ENCODE peak calls at places on chromosome 22, in four cellular contexts. E is substantia nigra, X is left ventricle myocardium inferior, F is cardiac muscle cell. C is an unnamed sample.

GRCh38 chr22:24875862-24876506 is 70.0 kb downstream of the SGSM1 start:
- DNase-seq in E (no peak), X (no peak), F (peak), C (no peak)

GRCh38 chr22:24107668-24108067 is 73.6 kb upstream of the SUSD2 start:
- DNase-seq in E (no peak), X (peak), F (peak), C (peak)

GRCh38 chr22:27383896-27384295 is 417.7 kb downstream of the MN1 start:
- DNase-seq in E (no peak), X (no peak), F (no peak), C (no peak)

GRCh38 chr22:28594784-28595324 is 84.8 kb downstream of the TTC28 start:
- DNase-seq in E (no peak), X (no peak), F (peak), C (no peak)

GRCh38 chr22:41596776-41597634 is 7.4 kb upstream of the PMM1 start:
- DNase-seq in E (peak), X (peak), F (peak), C (peak)

GRCh38 chr22:43625242-43625641 is 186.9 kb downstream of the EFCAB6 start:
- DNase-seq in E (no peak), X (no peak), F (no peak), C (no peak)

GRCh38 chr22:27252282-27253049 is 549.1 kb downstream of the MN1 start:
- DNase-seq in E (no peak), X (peak), F (peak), C (no peak)

GRCh38 chr22:22867996-22868715 is 19.5 kb upstream of the IGLL5 start:
- DNase-seq in E (no peak), X (no peak), F (no peak), C (no peak)

DNA sequence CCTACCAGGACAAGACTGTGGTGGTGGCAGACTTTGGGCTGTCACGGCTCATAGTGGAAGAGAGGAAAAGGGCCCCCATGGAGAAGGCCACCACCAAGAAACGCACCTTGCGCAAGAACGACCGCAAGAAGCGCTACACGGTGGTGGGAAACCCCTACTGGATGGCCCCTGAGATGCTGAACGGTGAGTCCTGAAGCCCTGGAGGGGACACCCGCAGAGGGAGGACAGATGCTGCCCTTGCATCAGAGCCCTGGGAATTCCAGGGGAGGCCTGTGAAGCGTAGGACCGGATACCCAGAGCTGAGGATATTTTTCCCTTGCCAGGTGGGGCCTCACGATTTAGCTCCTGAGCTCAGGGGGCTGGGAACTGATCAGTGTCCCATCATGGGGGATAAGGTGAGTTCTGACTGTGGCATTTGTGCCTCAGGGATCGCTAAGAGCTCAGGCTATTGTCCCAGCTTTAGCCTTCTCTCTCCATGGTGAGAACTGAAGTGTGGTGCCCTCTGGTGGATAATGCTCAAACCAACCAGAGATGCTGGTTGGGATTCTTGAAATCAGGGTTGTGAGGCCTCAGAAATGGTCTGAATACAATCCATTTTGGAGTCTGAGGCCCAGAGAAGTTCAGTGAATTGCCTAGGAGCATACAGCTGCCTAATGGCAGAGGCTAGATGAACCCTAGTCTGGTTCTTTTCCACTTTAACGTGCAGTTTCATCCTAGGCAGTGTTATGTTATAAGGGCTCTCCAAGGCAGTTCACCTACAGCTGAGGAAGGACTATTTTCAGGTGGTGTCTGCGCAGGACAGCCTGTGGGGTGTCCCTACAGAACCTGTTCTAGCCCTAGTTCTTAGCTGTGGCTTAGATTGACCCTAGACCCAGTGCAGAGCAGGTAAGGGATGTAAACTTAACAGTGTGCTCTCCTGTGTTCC is 19.5 kb downstream of the PIK3IP1 start:
- DNase-seq in E (no peak), X (no peak), F (peak), C (no peak)
- H3K27ac ChIP-seq in E (peak), X (no peak), F (no peak), C (no peak)

DNA sequence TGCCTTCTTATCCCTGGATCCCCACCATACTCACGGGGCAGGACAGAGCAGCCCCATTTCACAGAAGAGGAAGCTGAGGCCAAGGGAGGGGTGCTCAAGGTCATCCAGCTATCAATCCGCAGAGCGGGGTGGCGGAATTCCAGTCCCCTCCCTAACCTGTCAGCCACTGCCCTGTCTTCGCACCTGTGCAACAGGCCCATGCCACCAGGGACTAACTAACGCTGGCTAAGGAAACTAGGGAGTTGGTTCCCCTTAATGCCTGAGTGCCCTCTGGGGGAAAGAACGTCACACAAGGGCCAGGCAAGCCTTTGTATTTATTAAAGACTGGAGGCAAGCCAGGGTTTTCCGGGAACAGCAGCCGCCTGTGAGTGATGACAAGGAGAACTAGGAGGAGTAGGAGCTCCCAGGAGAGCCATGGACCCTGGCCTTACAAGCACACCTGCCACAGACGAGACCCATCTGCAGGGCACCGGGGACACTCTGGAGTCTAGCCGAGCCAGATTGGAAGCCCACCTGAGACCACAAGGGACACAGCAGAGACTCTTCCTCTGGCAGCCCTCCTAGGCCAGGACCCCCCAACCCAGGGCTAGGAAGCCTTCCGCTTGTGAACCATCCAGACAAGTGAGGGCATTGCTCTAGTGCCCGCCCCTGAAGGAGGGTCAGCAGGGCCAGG is 64.4 kb downstream of the MYH9 start:
- DNase-seq in E (no peak), X (peak), F (peak), C (peak)
- H3K27ac ChIP-seq in E (peak), X (peak), F (peak), C (peak)

GRCh38 chr22:19969141-19969928 is 27.7 kb upstream of the TXNRD2 start:
- DNase-seq in E (no peak), X (no peak), F (no peak), C (no peak)
- H3K27ac ChIP-seq in E (no peak), X (peak), F (no peak), C (peak)

DNA sequence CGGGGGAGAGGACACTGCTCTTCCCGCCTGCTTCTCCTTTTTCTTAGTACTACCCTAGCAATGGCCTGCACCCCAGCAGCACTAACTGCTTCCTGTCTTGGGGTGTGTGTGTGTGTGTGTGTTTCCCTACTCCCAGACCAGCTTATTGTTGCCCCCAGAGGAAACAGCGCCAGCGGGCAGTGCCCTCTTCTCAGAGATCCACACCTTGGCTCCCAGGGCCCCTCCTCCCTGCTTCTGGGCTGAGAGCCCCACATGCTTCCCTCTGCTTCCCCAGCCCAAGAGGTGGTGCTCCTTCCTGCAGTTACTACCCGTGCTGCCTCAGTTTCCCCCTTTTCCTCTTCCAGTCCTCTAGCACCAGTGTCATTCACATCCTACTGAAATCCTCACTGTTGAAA is 5.0 kb downstream of the IFT27 start:
- DNase-seq in E (no peak), X (no peak), F (no peak), C (no peak)
- H3K27ac ChIP-seq in E (no peak), X (no peak), F (no peak), C (no peak)

GRCh38 chr22:49101873-49102272 is 725.8 kb downstream of the BRD1 start:
- DNase-seq in E (no peak), X (no peak), F (no peak), C (no peak)

GRCh38 chr22:49101225-49101624 is 726.4 kb downstream of the BRD1 start:
- DNase-seq in E (no peak), X (no peak), F (no peak), C (no peak)

GRCh38 chr22:49104434-49104833 is 723.2 kb downstream of the BRD1 start:
- DNase-seq in E (no peak), X (no peak), F (no peak), C (no peak)

GRCh38 chr22:49102367-49102766 is 725.3 kb downstream of the BRD1 start:
- DNase-seq in E (no peak), X (no peak), F (no peak), C (no peak)

DNA sequence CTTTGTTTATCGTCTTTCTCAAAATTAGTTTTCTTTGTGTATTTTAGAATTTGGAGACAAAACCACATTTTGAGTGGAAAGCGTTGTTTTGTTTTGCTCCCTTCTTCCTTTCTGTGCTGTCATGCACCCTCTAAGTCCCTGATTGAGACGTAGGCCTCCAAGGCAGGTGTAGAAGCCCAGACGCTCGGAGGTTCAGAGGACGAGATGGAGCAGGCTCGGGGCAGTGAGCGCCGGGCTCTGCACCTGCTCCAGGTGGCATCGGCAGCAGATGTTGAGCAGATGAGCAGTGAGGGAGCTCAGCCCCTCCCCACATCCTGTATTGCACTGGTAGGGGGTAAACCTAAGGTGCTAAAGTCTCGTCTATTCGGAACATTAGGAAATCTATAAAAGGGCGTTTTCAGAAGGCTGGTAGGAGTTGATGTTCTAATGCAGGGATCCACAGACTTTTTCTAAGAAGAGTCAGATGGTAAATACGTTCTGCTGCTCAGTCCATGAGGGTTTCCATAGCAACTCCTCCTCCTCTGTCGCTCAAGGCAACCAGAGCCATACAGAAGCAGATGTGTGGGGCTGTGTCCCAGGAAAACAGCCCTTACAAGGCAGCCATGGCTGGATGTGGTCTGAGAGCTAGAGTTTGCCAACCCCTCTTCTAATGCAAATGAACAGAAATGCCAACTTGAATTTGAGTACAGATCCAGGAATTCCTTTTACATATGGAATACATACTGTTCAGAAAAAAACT is 724.2 kb downstream of the BRD1 start:
- DNase-seq in E (no peak), X (no peak), F (no peak), C (no peak)
- H3K27ac ChIP-seq in E (no peak), X (no peak), F (no peak), C (no peak)

DNA sequence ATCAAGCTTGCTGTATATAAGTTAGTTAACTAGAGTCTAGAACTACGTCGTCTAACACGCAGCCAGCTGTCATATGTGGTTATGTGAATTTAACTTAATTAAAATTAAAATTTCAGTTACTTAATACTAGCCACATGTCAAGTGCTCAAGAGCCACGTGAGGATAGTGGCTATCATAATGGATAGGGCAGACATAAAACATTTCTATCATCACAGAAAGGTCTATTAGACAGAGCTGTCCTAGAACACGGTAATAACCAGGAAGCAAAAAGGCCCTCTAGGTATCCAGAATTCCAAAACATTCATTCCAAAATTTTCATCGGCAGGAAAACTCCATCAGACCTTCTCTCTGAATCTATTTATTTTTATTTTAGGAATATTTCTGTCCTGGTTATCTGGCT is 123.9 kb downstream of the RBFOX2 start:
- DNase-seq in E (no peak), X (no peak), F (no peak), C (no peak)
- H3K27ac ChIP-seq in E (no peak), X (peak), F (peak), C (no peak)

DNA sequence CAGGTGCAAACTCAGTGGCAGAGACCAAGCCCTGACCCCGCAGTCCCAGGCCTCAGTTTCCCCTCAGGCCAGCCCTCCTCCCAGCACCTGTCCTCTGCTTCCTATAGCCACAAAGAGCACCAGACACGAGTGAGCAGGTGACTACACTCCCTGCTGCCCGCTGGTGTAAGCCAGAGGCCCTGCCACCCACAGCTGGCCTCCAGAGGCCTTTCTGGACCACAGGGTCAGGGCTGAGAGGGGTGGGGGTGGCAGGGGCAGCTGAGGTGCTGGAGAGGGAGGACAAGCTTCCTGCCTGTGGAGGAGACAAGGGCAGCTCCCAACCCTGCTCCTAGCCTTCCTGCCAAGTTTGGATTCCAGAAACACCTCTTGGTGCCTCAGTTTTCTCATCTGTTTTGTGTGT is 31.3 kb upstream of the WNT7B start:
- DNase-seq in E (no peak), X (peak), F (no peak), C (no peak)
- H3K27ac ChIP-seq in E (peak), X (peak), F (no peak), C (peak)

GRCh38 chr22:30989473-30989872 is 20.4 kb downstream of the TUG1 start:
- DNase-seq in E (no peak), X (no peak), F (peak), C (no peak)
- H3K27ac ChIP-seq in E (no peak), X (no peak), F (no peak), C (no peak)

C was measured in dorsolateral prefrontal cortex.